ENCODE peak calls at places on chromosomes 7 and 10, in ten cellular contexts. E is tibial artery; X is aorta; N is HCT116; I is stomach; A is gastrocnemius medialis; O is CD4-positive, alpha-beta memory T cell; F is sigmoid colon; S is cardiac muscle cell; R is astrocyte. Q is an unnamed sample.
A peak's percentile ranks its signal among the peaks of the same experiment; 100 is the strongest.

GRCh38 chr7:47663239-47663638 is 81.3 kb upstream of the TNS3 start:
- DNase-seq in X (no peak), O (no peak), S (no peak), R (no peak), N (no peak), A (no peak), E (no peak), F (no peak), I (no peak), Q (no peak)

GRCh38 chr10:52213511-52213831 is 100.6 kb upstream of the DKK1 start:
- DNase-seq in E (no peak), I (no peak), N (no peak), X (no peak), R (peak; percentile 27), S (peak; percentile 26), O (no peak), A (peak; percentile 29), F (no peak), Q (no peak)

GRCh38 chr7:26156454-26157365 is 4.7 kb downstream of the NFE2L3 start:
- DNase-seq in A (no peak), O (peak; percentile 72), E (no peak), R (peak; percentile 96), X (no peak), F (no peak), S (no peak), N (peak; percentile 28), I (no peak), Q (no peak)

GRCh38 chr10:118471863-118472262 is 123.6 kb downstream of the PRLHR start:
- DNase-seq in R (peak; percentile 47), E (no peak), A (no peak), S (no peak), I (no peak), X (no peak), O (no peak), N (no peak), F (no peak), Q (no peak)

GRCh38 chr7:100124301-100125229 is 2.2 kb upstream of the MBLAC1 start:
- DNase-seq in S (no peak), A (no peak), E (no peak), X (no peak), O (no peak), R (no peak), N (no peak), I (no peak), F (no peak), Q (no peak)

GRCh38 chr10:132251928-132252327 is 55.8 kb downstream of the STK32C start:
- DNase-seq in O (no peak), N (no peak), A (no peak), E (no peak), S (no peak), F (no peak), I (no peak), X (no peak), R (no peak), Q (no peak)

GRCh38 chr7:98681951-98682350 is 64.9 kb downstream of the NPTX2 start:
- DNase-seq in X (no peak), O (no peak), R (no peak), S (no peak), F (no peak), E (no peak), A (no peak), I (no peak), N (no peak), Q (no peak)

GRCh38 chr10:65065278-65065677 is 1544.1 kb downstream of the REEP3 start:
- DNase-seq in I (no peak), E (no peak), X (no peak), O (no peak), R (no peak), A (no peak), S (no peak), F (no peak), N (no peak), Q (no peak)

GRCh38 chr10:61819208-61819607 is 82.3 kb upstream of the ARID5B start:
- DNase-seq in E (no peak), X (no peak), S (no peak), N (no peak), R (no peak), I (no peak), A (no peak), O (no peak), F (no peak), Q (no peak)

GRCh38 chr7:127393370-127394058 is 1.0 kb upstream of the ZNF800 start:
- DNase-seq in S (no peak), N (no peak), A (peak; percentile 5), F (peak; percentile 68), O (no peak), R (peak; percentile 0), I (no peak), X (no peak), E (no peak), Q (no peak)

GRCh38 chr10:13939391-13939790 is 352.6 kb downstream of the PRPF18 start:
- DNase-seq in F (no peak), S (no peak), X (no peak), E (no peak), O (no peak), R (peak; percentile 70), I (no peak), A (no peak), N (no peak), Q (no peak)

GRCh38 chr10:125128397-125129075 is 31.8 kb downstream of the CTBP2 start:
- DNase-seq in S (no peak), O (no peak), A (peak; percentile 65), N (no peak), E (no peak), R (no peak), F (no peak), X (no peak), I (no peak), Q (no peak)

GRCh38 chr10:87786421-87786820 is 31.6 kb downstream of the ATAD1 start:
- DNase-seq in S (no peak), X (no peak), N (no peak), I (no peak), O (no peak), E (no peak), R (no peak), A (no peak), F (no peak), Q (no peak)

GRCh38 chr10:87781545-87781944 is 36.5 kb downstream of the ATAD1 start:
- DNase-seq in X (no peak), R (no peak), N (no peak), O (no peak), S (no peak), E (no peak), I (no peak), F (no peak), A (no peak), Q (no peak)

GRCh38 chr10:87782721-87783120 is 35.3 kb downstream of the ATAD1 start:
- DNase-seq in N (no peak), R (no peak), F (no peak), A (no peak), O (no peak), E (no peak), X (no peak), S (no peak), I (no peak), Q (no peak)
- H3K36me3 ChIP-seq in N (peaks cover 6% of the 10 kb centered on the region), R (peaks cover 10% of the 10 kb centered on the region), F (peaks cover 6% of the 10 kb centered on the region), A (peaks cover 40% of the 10 kb centered on the region), O (peaks cover 11% of the 10 kb centered on the region), E (peaks cover 9% of the 10 kb centered on the region), X (no peaks in the 10 kb centered on the region), S (peaks cover 56% of the 10 kb centered on the region), I (peaks cover 56% of the 10 kb centered on the region), Q (no peaks in the 10 kb centered on the region)

DNA sequence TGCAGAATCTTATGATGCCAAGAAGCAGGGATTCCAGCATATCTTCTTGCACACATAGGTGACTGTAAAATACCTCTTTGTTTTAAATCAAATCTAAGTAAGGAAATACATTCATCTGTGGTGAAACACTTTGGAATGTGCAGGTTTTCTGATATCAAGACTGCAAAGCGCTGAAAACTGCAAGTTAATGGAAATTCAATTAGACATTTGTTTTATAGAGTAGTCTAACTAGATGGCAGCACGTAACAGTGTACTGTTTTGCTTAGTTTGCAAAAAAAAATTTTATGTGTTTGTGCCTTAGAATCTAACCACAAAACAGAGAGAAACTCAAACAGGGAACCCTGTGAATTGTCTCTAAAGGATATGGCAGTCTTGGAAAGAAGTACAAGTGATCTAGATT is 259.2 kb downstream of the HDAC9 start:
- DNase-seq in X (no peak), N (no peak), F (no peak), O (no peak), S (no peak), E (no peak), I (no peak), A (no peak), R (peak; percentile 63), Q (no peak)
- H3K4me1 ChIP-seq in X (peaks cover 2% of the 10 kb centered on the region), N (no peaks in the 10 kb centered on the region), F (no peaks in the 10 kb centered on the region), O (no peaks in the 10 kb centered on the region), S (peaks cover 4% of the 10 kb centered on the region), E (no peaks in the 10 kb centered on the region), I (no peaks in the 10 kb centered on the region), A (no peaks in the 10 kb centered on the region), R (peaks cover 22% of the 10 kb centered on the region), Q (no peaks in the 10 kb centered on the region)

GRCh38 chr7:76356115-76356514 is 2.7 kb downstream of the YWHAG start:
- DNase-seq in F (no peak), O (no peak), X (no peak), N (no peak), S (no peak), R (no peak), A (no peak), E (no peak), I (no peak), Q (no peak)
- H3K36me3 ChIP-seq in F (no peaks in the 10 kb centered on the region), O (no peaks in the 10 kb centered on the region), X (no peaks in the 10 kb centered on the region), N (peaks cover 11% of the 10 kb centered on the region), S (peaks cover 4% of the 10 kb centered on the region), R (peaks cover 16% of the 10 kb centered on the region), A (no peaks in the 10 kb centered on the region), E (no peaks in the 10 kb centered on the region), I (peaks cover 3% of the 10 kb centered on the region), Q (peaks cover 1% of the 10 kb centered on the region)

GRCh38 chr7:74066626-74067025 is 17.0 kb upstream of the LIMK1 start:
- DNase-seq in E (no peak), A (no peak), I (no peak), O (no peak), F (no peak), N (no peak), X (no peak), R (no peak), S (no peak), Q (no peak)

GRCh38 chr7:74063223-74063641 is 20.4 kb upstream of the LIMK1 start:
- DNase-seq in R (no peak), O (no peak), F (no peak), I (no peak), E (peak; percentile 73), N (no peak), S (no peak), X (peak; percentile 52), A (no peak), Q (no peak)

GRCh38 chr7:74061840-74062539 is 21.6 kb upstream of the LIMK1 start:
- DNase-seq in O (peak; percentile 83), F (peak; percentile 96), A (no peak), R (peak; percentile 94), N (peak; percentile 55), E (peak; percentile 95), X (peak; percentile 95), S (no peak), I (peak; percentile 92), Q (no peak)

GRCh38 chr7:74063646-74064045 is 20.0 kb upstream of the LIMK1 start:
- DNase-seq in O (no peak), A (no peak), E (no peak), R (no peak), S (no peak), N (no peak), X (peak; percentile 44), F (no peak), I (no peak), Q (no peak)

DNA sequence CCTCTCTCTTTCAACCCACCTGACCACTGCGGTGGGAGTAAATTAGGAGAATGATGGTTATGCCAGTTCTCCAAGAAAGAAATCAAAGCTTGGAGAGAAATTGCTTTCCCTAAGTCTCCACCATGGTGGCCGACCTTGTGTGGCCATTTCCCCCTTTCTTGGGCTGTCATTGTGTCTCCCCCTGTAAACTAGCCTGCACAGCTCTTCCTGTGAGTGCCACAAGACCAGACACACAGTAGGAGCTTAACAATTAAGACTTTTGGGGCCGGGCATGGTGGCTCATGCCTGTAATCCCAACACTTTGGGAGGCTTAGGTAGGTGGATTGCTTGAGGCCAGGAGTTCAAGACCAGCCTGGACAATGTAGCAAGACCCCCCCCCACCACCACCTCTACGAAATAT is 18.9 kb upstream of the LIMK1 start:
- DNase-seq in I (no peak), F (no peak), N (no peak), E (no peak), O (no peak), R (no peak), S (no peak), X (no peak), A (no peak), Q (no peak)
- H3K4me1 ChIP-seq in I (peaks cover 40% of the 10 kb centered on the region), F (peaks cover 30% of the 10 kb centered on the region), N (peaks cover 42% of the 10 kb centered on the region), E (peaks cover 33% of the 10 kb centered on the region), O (peaks cover 10% of the 10 kb centered on the region), R (peaks cover 12% of the 10 kb centered on the region), S (no peaks in the 10 kb centered on the region), X (no peaks in the 10 kb centered on the region), A (peaks cover 3% of the 10 kb centered on the region), Q (no peaks in the 10 kb centered on the region)